ENCODE peak calls at places on chromosomes 5 and 9, in five cellular contexts. One of them, this sample, is unnamed.

GRCh38 chr5:56594821-56595220 is 220.5 kb upstream of the MAP3K1 start:
- DNase-seq in colonic mucosa: no peak
- DNase-seq in fibroblast of lung: no peak
- DNase-seq in mesendoderm: no peak
- DNase-seq in neural progenitor cell: no peak
- DNase-seq in this sample: no peak

GRCh38 chr9:91571036-91571435 is 147.4 kb upstream of the NFIL3 start:
- DNase-seq in colonic mucosa: no peak
- DNase-seq in fibroblast of lung: peak; percentile 51
- DNase-seq in mesendoderm: no peak
- DNase-seq in neural progenitor cell: no peak
- DNase-seq in this sample: peak; percentile 33

GRCh38 chr5:174690256-174690655 is 34.1 kb upstream of the MSX2 start:
- DNase-seq in colonic mucosa: no peak
- DNase-seq in fibroblast of lung: peak; percentile 29
- DNase-seq in mesendoderm: peak; percentile 76
- DNase-seq in neural progenitor cell: peak; percentile 53
- DNase-seq in this sample: no peak

GRCh38 chr9:110257097-110257955 is 1.0 kb upstream of the TXN start:
- DNase-seq in colonic mucosa: peak; percentile 54
- DNase-seq in fibroblast of lung: peak; percentile 26
- DNase-seq in mesendoderm: peak; percentile 59
- DNase-seq in neural progenitor cell: peak; percentile 50
- DNase-seq in this sample: peak; percentile 16

GRCh38 chr5:85663708-85664031 is 954.1 kb upstream of the COX7C start:
- DNase-seq in colonic mucosa: no peak
- DNase-seq in fibroblast of lung: no peak
- DNase-seq in mesendoderm: no peak
- DNase-seq in neural progenitor cell: no peak
- DNase-seq in this sample: no peak

GRCh38 chr5:151497391-151498002 is 50.1 kb downstream of the SLC36A1 start:
- DNase-seq in colonic mucosa: no peak
- DNase-seq in fibroblast of lung: no peak
- DNase-seq in mesendoderm: no peak
- DNase-seq in neural progenitor cell: no peak
- DNase-seq in this sample: no peak

GRCh38 chr5:111635151-111635945 is 121.6 kb downstream of the NREP start:
- DNase-seq in colonic mucosa: no peak
- DNase-seq in fibroblast of lung: peak; percentile 9
- DNase-seq in mesendoderm: no peak
- DNase-seq in neural progenitor cell: peak; percentile 11
- DNase-seq in this sample: no peak

GRCh38 chr5:132072508-132072907 is 1.1 kb upstream of the CSF2 start:
- DNase-seq in colonic mucosa: no peak
- DNase-seq in fibroblast of lung: no peak
- DNase-seq in mesendoderm: no peak
- DNase-seq in neural progenitor cell: no peak
- DNase-seq in this sample: no peak

GRCh38 chr5:37575541-37576489 is 196.7 kb downstream of the WDR70 start:
- DNase-seq in colonic mucosa: no peak
- DNase-seq in fibroblast of lung: peak; percentile 48
- DNase-seq in mesendoderm: peak; percentile 95
- DNase-seq in neural progenitor cell: peak; percentile 10
- DNase-seq in this sample: peak; percentile 49

GRCh38 chr9:107784235-107784958 is 294.8 kb upstream of the KLF4 start:
- DNase-seq in colonic mucosa: no peak
- DNase-seq in fibroblast of lung: peak; percentile 66
- DNase-seq in mesendoderm: peak; percentile 34
- DNase-seq in neural progenitor cell: no peak
- DNase-seq in this sample: peak; percentile 70

GRCh38 chr5:38420691-38421395 is 135.6 kb downstream of the LIFR start:
- DNase-seq in colonic mucosa: peak; percentile 53
- DNase-seq in fibroblast of lung: peak; percentile 50
- DNase-seq in mesendoderm: peak; percentile 72
- DNase-seq in neural progenitor cell: peak; percentile 61
- DNase-seq in this sample: peak; percentile 36

GRCh38 chr9:105515811-105516413 is 42.0 kb upstream of the FKTN start:
- DNase-seq in colonic mucosa: no peak
- DNase-seq in fibroblast of lung: no peak
- DNase-seq in mesendoderm: peak; percentile 54
- DNase-seq in neural progenitor cell: no peak
- DNase-seq in this sample: no peak

GRCh38 chr5:17129093-17129492 is 88.3 kb upstream of the BASP1 start:
- DNase-seq in colonic mucosa: no peak
- DNase-seq in fibroblast of lung: peak; percentile 35
- DNase-seq in mesendoderm: no peak
- DNase-seq in neural progenitor cell: no peak
- DNase-seq in this sample: no peak

GRCh38 chr9:34252670-34253459 is 74.0 kb downstream of the UBAP1 start:
- DNase-seq in colonic mucosa: peak; percentile 76
- DNase-seq in fibroblast of lung: peak; percentile 72
- DNase-seq in mesendoderm: peak; percentile 75
- DNase-seq in neural progenitor cell: peak; percentile 80
- DNase-seq in this sample: peak; percentile 61

GRCh38 chr9:97768731-97769130 is 71.6 kb upstream of the XPA start:
- DNase-seq in colonic mucosa: no peak
- DNase-seq in fibroblast of lung: peak; percentile 64
- DNase-seq in mesendoderm: no peak
- DNase-seq in neural progenitor cell: no peak
- DNase-seq in this sample: peak; percentile 61

GRCh38 chr5:132104561-132104960 is 31.0 kb downstream of the CSF2 start:
- DNase-seq in colonic mucosa: no peak
- DNase-seq in fibroblast of lung: peak; percentile 62
- DNase-seq in mesendoderm: no peak
- DNase-seq in neural progenitor cell: no peak
- DNase-seq in this sample: peak; percentile 55

GRCh38 chr5:5199460-5199859 is 59.3 kb downstream of the ADAMTS16 start:
- DNase-seq in colonic mucosa: no peak
- DNase-seq in fibroblast of lung: no peak
- DNase-seq in mesendoderm: no peak
- DNase-seq in neural progenitor cell: no peak
- DNase-seq in this sample: no peak

GRCh38 chr9:107810493-107810931 is 320.9 kb upstream of the KLF4 start:
- DNase-seq in colonic mucosa: no peak
- DNase-seq in fibroblast of lung: peak; percentile 20
- DNase-seq in mesendoderm: no peak
- DNase-seq in neural progenitor cell: no peak
- DNase-seq in this sample: peak; percentile 7

GRCh38 chr9:79765466-79765865 is 193.7 kb downstream of the TLE4 start:
- DNase-seq in colonic mucosa: no peak
- DNase-seq in fibroblast of lung: peak; percentile 82
- DNase-seq in mesendoderm: peak; percentile 19
- DNase-seq in neural progenitor cell: no peak
- DNase-seq in this sample: peak; percentile 75

GRCh38 chr9:123637596-123637939 is 281.6 kb downstream of the CRB2 start:
- DNase-seq in colonic mucosa: no peak
- DNase-seq in fibroblast of lung: peak; percentile 23
- DNase-seq in mesendoderm: no peak
- DNase-seq in neural progenitor cell: no peak
- DNase-seq in this sample: peak; percentile 7

GRCh38 chr9:130448035-130448624 is 3.4 kb downstream of the ASS1 start:
- DNase-seq in colonic mucosa: no peak
- DNase-seq in fibroblast of lung: no peak
- DNase-seq in mesendoderm: peak; percentile 78
- DNase-seq in neural progenitor cell: no peak
- DNase-seq in this sample: no peak

GRCh38 chr5:91151947-91152346 is 231.2 kb downstream of the ARRDC3 start:
- DNase-seq in colonic mucosa: no peak
- DNase-seq in fibroblast of lung: peak; percentile 89
- DNase-seq in mesendoderm: peak; percentile 49
- DNase-seq in neural progenitor cell: no peak
- DNase-seq in this sample: peak; percentile 87

GRCh38 chr9:26746357-26747072 is 146.1 kb downstream of the CAAP1 start:
- DNase-seq in colonic mucosa: no peak
- DNase-seq in fibroblast of lung: peak; percentile 35
- DNase-seq in mesendoderm: peak; percentile 92
- DNase-seq in neural progenitor cell: no peak
- DNase-seq in this sample: peak; percentile 14

GRCh38 chr9:134493471-134494272 is 147.9 kb upstream of the COL5A1 start:
- DNase-seq in colonic mucosa: no peak
- DNase-seq in fibroblast of lung: no peak
- DNase-seq in mesendoderm: no peak
- DNase-seq in neural progenitor cell: no peak
- DNase-seq in this sample: no peak

GRCh38 chr9:134492281-134492691 is 149.3 kb upstream of the COL5A1 start:
- DNase-seq in colonic mucosa: peak; percentile 38
- DNase-seq in fibroblast of lung: peak; percentile 70
- DNase-seq in mesendoderm: no peak
- DNase-seq in neural progenitor cell: no peak
- DNase-seq in this sample: peak; percentile 63

GRCh38 chr9:134491856-134492255 is 149.7 kb upstream of the COL5A1 start:
- DNase-seq in colonic mucosa: no peak
- DNase-seq in fibroblast of lung: no peak
- DNase-seq in mesendoderm: no peak
- DNase-seq in neural progenitor cell: no peak
- DNase-seq in this sample: no peak

GRCh38 chr9:134494273-134494815 is 147.3 kb upstream of the COL5A1 start:
- DNase-seq in colonic mucosa: no peak
- DNase-seq in fibroblast of lung: no peak
- DNase-seq in mesendoderm: no peak
- DNase-seq in neural progenitor cell: no peak
- DNase-seq in this sample: no peak

DNA sequence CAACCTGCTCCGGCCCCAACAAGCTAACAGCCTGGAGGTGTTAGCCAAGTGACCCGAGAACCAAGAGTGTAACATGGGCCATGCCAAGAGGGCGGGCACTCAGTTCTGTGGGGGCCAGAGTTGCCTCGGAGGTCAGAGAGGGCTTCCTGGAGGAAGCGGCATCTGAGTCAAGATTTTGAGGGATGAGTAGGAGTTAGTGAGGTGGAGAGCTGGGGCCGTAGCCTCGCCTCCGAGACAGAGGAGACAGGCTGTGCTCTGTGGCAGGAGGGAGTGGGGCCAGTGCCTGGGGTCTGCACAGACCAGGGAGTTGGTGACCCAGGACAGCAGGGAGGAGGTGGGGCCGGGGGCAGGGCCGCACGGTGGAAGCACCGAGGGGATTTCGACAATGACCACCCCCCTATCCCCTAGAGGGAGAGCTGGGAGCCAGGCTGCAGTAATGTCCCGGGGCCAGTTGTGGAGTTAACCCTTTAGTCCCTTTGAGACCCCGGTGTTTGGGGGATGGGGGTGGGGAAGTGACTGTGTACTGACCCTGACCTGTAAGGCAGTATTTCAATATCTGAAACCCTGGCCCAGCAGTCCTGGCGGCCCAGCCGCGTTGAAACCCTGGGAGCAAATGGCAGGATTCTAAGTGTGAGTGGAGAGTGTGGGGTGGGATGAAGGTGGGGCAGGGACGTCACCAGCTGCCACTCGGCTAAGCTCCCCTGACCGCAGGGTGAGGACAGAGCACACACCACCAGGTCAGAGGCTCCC is 148.7 kb upstream of the COL5A1 start:
- DNase-seq in colonic mucosa: no peak
- DNase-seq in fibroblast of lung: no peak
- DNase-seq in mesendoderm: no peak
- DNase-seq in neural progenitor cell: no peak
- DNase-seq in this sample: no peak
- H3K9ac ChIP-seq in colonic mucosa: no peak overlapping the region
- H3K9ac ChIP-seq in fibroblast of lung: no peak overlapping the region
- H3K9ac ChIP-seq in mesendoderm: no peak overlapping the region
- H3K9ac ChIP-seq in neural progenitor cell: no peak overlapping the region
- H3K9ac ChIP-seq in this sample: no peak overlapping the region

DNA sequence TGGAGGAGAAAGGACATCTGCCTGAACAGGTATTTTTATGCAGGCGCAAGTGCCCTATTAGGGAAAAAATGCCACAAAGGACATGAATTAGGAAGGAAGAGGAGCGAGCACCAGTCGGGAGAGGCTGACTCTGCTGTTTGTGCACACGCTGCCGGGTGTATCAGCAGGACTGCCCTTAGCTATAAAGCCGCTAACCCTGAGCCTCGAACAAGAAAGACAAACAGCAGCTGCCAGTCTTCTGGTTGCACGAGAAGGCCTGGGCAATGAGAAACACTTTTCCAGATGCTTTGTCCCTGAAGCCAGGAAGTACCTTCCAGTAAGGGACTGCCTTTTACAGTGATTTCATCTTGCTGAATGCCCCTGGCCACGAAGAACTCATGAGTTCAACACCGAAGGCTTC is 12.6 kb downstream of the QSOX2 start:
- DNase-seq in colonic mucosa: no peak
- DNase-seq in fibroblast of lung: no peak
- DNase-seq in mesendoderm: no peak
- DNase-seq in neural progenitor cell: no peak
- DNase-seq in this sample: no peak
- H3K36me3 ChIP-seq in colonic mucosa: no peaks in the 10 kb centered on the region
- H3K36me3 ChIP-seq in fibroblast of lung: no peaks in the 10 kb centered on the region
- H3K36me3 ChIP-seq in mesendoderm: no peaks in the 10 kb centered on the region
- H3K36me3 ChIP-seq in neural progenitor cell: no peaks in the 10 kb centered on the region
- H3K36me3 ChIP-seq in this sample: no peaks in the 10 kb centered on the region

GRCh38 chr9:36141288-36141687 is 4.8 kb downstream of the GLIPR2 start:
- DNase-seq in colonic mucosa: no peak
- DNase-seq in fibroblast of lung: no peak
- DNase-seq in mesendoderm: peak; percentile 69
- DNase-seq in neural progenitor cell: peak; percentile 56
- DNase-seq in this sample: no peak
- H3K27ac ChIP-seq in colonic mucosa: peak overlapping the region; percentile 78
- H3K27ac ChIP-seq in fibroblast of lung: no peak overlapping the region
- H3K27ac ChIP-seq in mesendoderm: no peak overlapping the region
- H3K27ac ChIP-seq in neural progenitor cell: no peak overlapping the region
- H3K27ac ChIP-seq in this sample: no peak overlapping the region

GRCh38 chr5:71456362-71456743 is 902 bp downstream of the BDP1 start:
- DNase-seq in colonic mucosa: no peak
- DNase-seq in fibroblast of lung: no peak
- DNase-seq in mesendoderm: no peak
- DNase-seq in neural progenitor cell: no peak
- DNase-seq in this sample: no peak

GRCh38 chr5:71455427-71456361 is at the start of gene BDP1:
- DNase-seq in colonic mucosa: peak; percentile 98
- DNase-seq in fibroblast of lung: peak; percentile 91
- DNase-seq in mesendoderm: peak; percentile 98
- DNase-seq in neural progenitor cell: peak; percentile 96
- DNase-seq in this sample: peak; percentile 86

GRCh38 chr5:71457106-71457505 is 1.7 kb downstream of the BDP1 start:
- DNase-seq in colonic mucosa: no peak
- DNase-seq in fibroblast of lung: no peak
- DNase-seq in mesendoderm: no peak
- DNase-seq in neural progenitor cell: no peak
- DNase-seq in this sample: no peak

GRCh38 chr5:71452876-71453275 is 2.6 kb upstream of the BDP1 start:
- DNase-seq in colonic mucosa: no peak
- DNase-seq in fibroblast of lung: no peak
- DNase-seq in mesendoderm: no peak
- DNase-seq in neural progenitor cell: no peak
- DNase-seq in this sample: no peak

DNA sequence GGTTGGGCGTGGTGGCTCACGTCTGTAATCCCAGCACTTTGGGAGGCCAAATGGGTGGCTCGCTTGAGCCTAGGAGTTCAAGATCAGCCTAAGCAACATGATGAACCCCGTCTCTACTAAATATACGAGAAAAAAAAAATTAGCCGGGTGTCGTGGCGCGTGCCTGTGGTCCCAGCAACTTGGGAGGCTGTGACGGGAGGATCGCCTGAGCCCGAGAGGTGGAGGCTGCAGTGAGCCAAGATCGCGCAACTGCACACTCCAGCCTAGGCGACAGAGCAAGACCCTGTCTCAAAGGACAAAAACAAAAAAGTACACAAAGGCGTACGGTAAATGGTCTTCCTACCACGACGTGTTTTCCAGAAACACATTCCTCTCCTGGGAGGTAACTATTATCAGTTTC is 538 bp upstream of the BDP1 start:
- DNase-seq in colonic mucosa: no peak
- DNase-seq in fibroblast of lung: no peak
- DNase-seq in mesendoderm: no peak
- DNase-seq in neural progenitor cell: no peak
- DNase-seq in this sample: no peak
- H3K9ac ChIP-seq in colonic mucosa: no peak overlapping the region
- H3K9ac ChIP-seq in fibroblast of lung: no peak overlapping the region
- H3K9ac ChIP-seq in mesendoderm: no peak overlapping the region
- H3K9ac ChIP-seq in neural progenitor cell: no peak overlapping the region
- H3K9ac ChIP-seq in this sample: peak overlapping the region; percentile 89